ENCODE peak calls at places on chromosome 4, in seven cellular contexts. Q is kidney tubule cell; P is activated gamma-delta T cell; C is T-helper 1 cell; F is choroid plexus epithelial cell; W is activated T-helper 1 cell treated with anti-CD3 and anti-CD28 coated beads, Interleukin-2, amount 50 U/mL, for 16 hours; R is NCI-H1092. I is an unnamed sample.

GRCh38 chr4:73127839-73128448 is 58.4 kb upstream of the COX18 start:
- DNase-seq in W (no peak), R (no peak), P (no peak), Q (peak), F (peak), C (peak), I (no peak)

GRCh38 chr4:88341227-88342192 is 37.1 kb upstream of the HERC6 start:
- DNase-seq in W (no peak), C (peak), Q (peak), F (peak), P (no peak), R (no peak), I (no peak)

GRCh38 chr4:145735330-145735638 is 55.3 kb downstream of the C4orf51 start:
- DNase-seq in C (no peak), R (no peak), W (no peak), Q (peak), P (no peak), F (peak), I (no peak)

GRCh38 chr4:107035711-107036601 is at the start of gene DKK2:
- DNase-seq in W (no peak), Q (peak), R (no peak), P (no peak), F (peak), C (peak), I (peak)

GRCh38 chr4:78937837-78938236 is 1.4 kb downstream of the PAQR3 start:
- DNase-seq in R (no peak), Q (peak), C (no peak), P (no peak), F (no peak), W (no peak), I (peak)

GRCh38 chr4:7655549-7656243 is 221.0 kb upstream of the PSAPL1 start:
- DNase-seq in C (no peak), Q (no peak), R (no peak), W (no peak), F (peak), P (no peak), I (no peak)

GRCh38 chr4:2322227-2322626 is 60.3 kb upstream of the MXD4 start:
- DNase-seq in P (no peak), C (no peak), F (no peak), R (no peak), W (no peak), Q (no peak), I (no peak)

GRCh38 chr4:89496851-89497250 is 189.3 kb upstream of the GPRIN3 start:
- DNase-seq in P (no peak), W (no peak), R (no peak), Q (peak), C (no peak), F (peak), I (no peak)

GRCh38 chr4:42570221-42570620 is 86.7 kb downstream of the ATP8A1 start:
- DNase-seq in P (no peak), Q (no peak), R (peak), F (no peak), C (no peak), W (no peak), I (peak)

GRCh38 chr4:101956068-101956805 is 165.7 kb downstream of the BANK1 start:
- DNase-seq in C (no peak), R (no peak), P (no peak), Q (no peak), F (no peak), W (no peak), I (no peak)

GRCh38 chr4:35463251-35463952 is 780.9 kb downstream of the ARAP2 start:
- DNase-seq in W (no peak), F (no peak), Q (no peak), C (no peak), P (no peak), R (no peak), I (no peak)

GRCh38 chr4:100103671-100104070 is 86.6 kb downstream of the DDIT4L start:
- DNase-seq in F (no peak), W (no peak), Q (no peak), P (no peak), C (no peak), R (no peak), I (no peak)

GRCh38 chr4:157014621-157015591 is 43.3 kb upstream of the PDGFC start:
- DNase-seq in P (no peak), R (no peak), C (no peak), Q (peak), F (peak), W (no peak), I (no peak)

I was measured in lower leg skin.